ENCODE peak calls at places on chromosomes 5 and 9, in four cellular contexts. X is H1, T is K562, W is GM12878. E is an unnamed sample.
A peak's percentile ranks its signal among the peaks of the same experiment; 100 is the strongest.

GRCh38 chr5:68962632-68963484 is 131.0 kb upstream of the SLC30A5 start:
- DNase-seq in X (peak; percentile 71), T (peak; percentile 66), W (no peak), E (peak; percentile 46)

GRCh38 chr5:177601577-177602457 is 1.9 kb downstream of the B4GALT7 start:
- DNase-seq in X (no peak), T (no peak), W (no peak), E (peak; percentile 41)

GRCh38 chr5:149445739-149446369 is 66.8 kb upstream of the IL17B start:
- DNase-seq in X (no peak), T (peak; percentile 86), W (no peak), E (peak; percentile 88)

GRCh38 chr5:132225165-132226032 is 2.3 kb downstream of the P4HA2 start:
- DNase-seq in X (no peak), T (peak; percentile 57), W (no peak), E (no peak)

GRCh38 chr5:24226492-24226891 is 418.3 kb downstream of the CDH10 start:
- DNase-seq in X (no peak), T (no peak), W (no peak), E (no peak)

GRCh38 chr5:136080483-136081180 is 51.8 kb downstream of the TGFBI start:
- DNase-seq in X (peak; percentile 72), T (peak; percentile 90), W (peak; percentile 82), E (no peak)

GRCh38 chr5:125149503-125149902 is 403.1 kb upstream of the ZNF608 start:
- DNase-seq in X (no peak), T (no peak), W (no peak), E (no peak)

GRCh38 chr9:136085815-136086212 is 9.3 kb downstream of the NACC2 start:
- DNase-seq in X (no peak), T (no peak), W (no peak), E (no peak)

DNA sequence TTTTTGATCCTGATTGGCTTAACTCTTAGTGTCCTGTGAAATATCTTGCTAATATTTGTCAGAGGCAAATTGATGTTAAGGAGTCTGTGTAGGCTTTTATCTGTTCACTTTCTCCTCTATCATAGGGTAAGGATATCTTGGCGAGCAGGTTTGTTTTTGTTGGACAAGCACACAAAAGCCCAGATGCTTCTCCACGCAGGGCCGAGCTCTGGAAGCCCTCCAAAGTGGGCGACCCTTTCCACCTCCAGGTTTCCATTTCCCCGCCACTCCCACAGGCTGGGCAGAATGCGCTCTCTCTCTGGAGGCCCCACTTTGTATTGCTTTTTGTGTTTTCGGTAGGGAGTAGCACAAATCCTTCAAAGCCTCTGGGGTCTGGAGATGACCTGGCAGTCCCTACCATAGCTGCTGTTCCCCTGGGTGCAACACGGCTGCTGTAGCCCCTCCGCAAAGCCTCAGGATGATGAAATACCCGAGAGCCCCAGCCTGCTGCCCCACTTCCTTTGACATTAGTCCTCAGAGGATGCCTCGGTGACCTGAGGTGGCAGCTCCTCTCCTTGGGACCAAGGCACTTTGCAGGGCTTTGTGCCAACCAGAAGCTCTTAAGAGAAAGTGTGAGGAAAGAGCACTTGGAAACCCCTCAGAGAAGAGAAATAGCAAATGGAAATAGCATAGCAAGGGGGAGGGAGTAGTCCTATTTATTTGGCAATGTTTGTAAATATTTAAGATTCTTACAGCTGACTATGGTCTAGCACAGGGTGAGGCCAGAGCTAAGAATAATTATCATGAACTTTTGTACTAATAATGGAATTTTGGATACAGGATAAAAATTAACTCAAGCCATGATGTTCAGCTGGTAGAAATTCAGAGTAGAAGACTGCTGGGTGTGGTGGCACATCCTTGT is 122.8 kb downstream of the ARHGEF28 start:
- DNase-seq in X (no peak), T (no peak), W (no peak), E (no peak)
- TF ChIP-seq HDAC6 in X (no peak), T (no peak), W (no peak), E (no peak)

DNA sequence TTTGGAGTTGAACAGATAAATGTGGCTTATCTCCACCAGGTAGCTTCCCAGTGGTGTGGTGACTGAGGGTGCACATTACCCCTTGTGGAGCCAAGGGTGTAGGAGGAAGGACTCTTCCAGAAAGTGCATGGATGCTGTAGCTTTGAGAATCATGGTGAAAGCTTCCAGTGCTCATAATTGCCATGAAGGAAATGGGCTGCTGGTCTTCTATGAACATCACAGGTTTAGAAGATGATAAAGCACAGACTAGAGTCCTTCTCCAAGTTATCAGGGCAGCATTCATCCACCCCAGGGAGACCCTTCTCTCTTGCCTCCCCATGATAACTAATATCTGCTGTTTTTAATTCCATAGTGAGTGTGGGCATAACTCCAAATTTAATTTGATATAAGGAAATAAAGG is 93.4 kb upstream of the CHD1 start:
- DNase-seq in X (no peak), T (peak; percentile 26), W (no peak), E (no peak)
- TF ChIP-seq HDAC6 in X (no peak), T (no peak), W (no peak), E (no peak)

DNA sequence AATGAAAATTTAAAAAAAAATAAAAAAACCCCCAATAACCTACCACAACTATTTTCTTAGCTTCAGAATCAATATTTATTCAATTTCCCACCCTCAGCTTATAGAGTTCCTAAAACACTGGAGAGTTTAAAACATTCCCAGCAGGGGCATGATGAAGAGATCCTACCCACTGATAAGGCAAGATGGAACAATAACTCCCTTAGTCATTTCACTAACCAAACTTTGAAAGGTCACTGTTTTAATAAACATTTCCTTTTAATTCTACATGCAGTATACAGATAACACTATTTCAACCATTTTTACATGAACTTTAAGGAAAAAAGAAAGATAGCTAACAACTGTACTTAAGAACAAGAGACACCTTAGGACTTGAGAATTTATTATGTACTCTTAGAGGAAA is 34.9 kb upstream of the ACOT12 start:
- DNase-seq in X (no peak), T (no peak), W (no peak), E (no peak)
- TF ChIP-seq HDAC6 in X (no peak), T (no peak), W (no peak), E (no peak)

DNA sequence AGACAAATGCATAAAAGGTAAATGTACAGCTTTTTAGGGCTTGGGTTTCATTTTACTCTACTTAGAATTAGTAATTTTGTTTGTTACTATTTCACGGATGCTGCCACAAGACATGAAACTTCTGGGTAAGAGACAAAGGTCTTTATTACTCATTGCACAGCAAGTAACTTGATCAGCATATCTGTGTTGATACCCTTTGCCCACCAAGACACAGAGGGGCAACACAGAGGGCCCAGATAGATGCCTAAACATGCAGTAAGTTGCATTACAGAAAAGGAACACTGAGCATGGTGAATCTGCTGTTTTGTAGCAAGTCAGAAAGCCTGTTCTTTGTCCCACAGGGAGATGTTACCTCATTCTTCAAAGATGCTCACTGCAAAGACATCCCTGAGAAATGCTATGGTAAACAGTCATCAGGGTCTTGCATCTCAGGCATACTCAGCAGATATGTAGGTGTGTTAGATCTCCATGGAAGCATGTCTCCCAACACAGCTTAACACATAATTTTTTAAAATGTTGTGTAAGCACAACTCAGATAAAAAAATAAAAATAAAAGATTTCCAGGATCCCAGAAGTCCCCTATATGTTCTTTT is 10.3 kb downstream of the ITGA2 start:
- DNase-seq in X (no peak), T (no peak), W (no peak), E (no peak)
- TF ChIP-seq HDAC6 in X (no peak), T (no peak), W (no peak), E (no peak)

GRCh38 chr5:171386006-171386671 is 1.5 kb upstream of the NPM1 start:
- DNase-seq in X (no peak), T (no peak), W (no peak), E (no peak)

GRCh38 chr5:171387255-171387969 is at the start of gene NPM1:
- DNase-seq in X (peak; percentile 95), T (peak; percentile 98), W (peak; percentile 98), E (peak; percentile 95)

GRCh38 chr5:171388816-171389168 is 1.1 kb downstream of the NPM1 start:
- DNase-seq in X (no peak), T (no peak), W (no peak), E (no peak)

GRCh38 chr5:171387970-171388815 is 544 bp downstream of the NPM1 start:
- DNase-seq in X (peak; percentile 76), T (peak; percentile 93), W (peak; percentile 59), E (peak; percentile 56)

GRCh38 chr5:171386861-171387254 is 791 bp upstream of the NPM1 start:
- DNase-seq in X (no peak), T (peak; percentile 47), W (no peak), E (no peak)
- TF ChIP-seq HDAC6 in X (no peak), T (no peak), W (no peak), E (no peak)

DNA sequence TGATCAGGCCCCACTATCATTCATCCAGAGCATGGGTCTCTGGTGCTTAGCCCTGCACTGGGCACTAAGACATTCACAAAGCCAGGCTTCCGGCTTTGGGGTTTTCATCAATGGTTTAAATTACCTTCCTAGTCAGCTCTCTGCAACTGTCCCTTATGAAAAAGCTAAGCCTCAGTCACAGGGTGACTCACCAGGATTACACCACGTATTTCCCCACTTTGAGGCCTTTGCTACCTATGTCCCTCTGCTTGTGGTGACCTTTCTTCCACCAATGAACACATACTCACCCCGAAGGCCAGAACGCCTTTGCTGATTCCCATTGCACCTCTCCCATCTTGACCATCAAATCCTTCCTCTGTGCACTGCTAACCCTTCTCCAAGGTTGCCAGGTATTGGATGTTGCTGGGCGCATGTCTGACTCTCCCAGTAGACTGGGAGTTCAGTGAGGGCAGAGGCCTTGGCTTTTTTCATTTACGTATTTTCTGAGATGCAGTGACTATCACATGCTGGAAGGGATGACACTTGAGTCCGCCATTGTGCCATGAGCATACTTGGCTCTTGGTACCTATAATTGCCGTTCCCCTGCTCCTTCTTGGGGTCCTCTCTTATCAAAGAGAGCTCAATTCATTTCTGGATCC is 58.7 kb upstream of the TNFSF8 start:
- DNase-seq in X (no peak), T (no peak), W (peak; percentile 26), E (no peak)
- TF ChIP-seq HDAC6 in X (no peak), T (no peak), W (no peak), E (no peak)

E was measured in HepG2.